ENCODE peak calls at places on chromosomes 12 and 14, in six cellular contexts. K is IMR-90, G is lung, D is transverse colon, Y is sigmoid colon, A is tibial nerve. W is an unnamed sample.

GRCh38 chr14:90559811-90560492 is 163.1 kb downstream of the CALM1 start:
- DNase-seq in G (no peak), A (no peak), Y (no peak), K (no peak), D (no peak), W (no peak)

GRCh38 chr12:49920241-49920914 is 16.7 kb upstream of the FAIM2 start:
- DNase-seq in K (peak; percentile 50), G (no peak), D (no peak), A (no peak), Y (no peak), W (no peak)

GRCh38 chr12:53625373-53625945 is 723 bp downstream of the ATF7 start:
- DNase-seq in K (no peak), G (no peak), A (no peak), Y (no peak), D (no peak), W (no peak)

GRCh38 chr14:93959239-93960107 is 16.9 kb downstream of the ASB2 start:
- DNase-seq in G (peak; percentile 64), K (peak; percentile 95), D (peak; percentile 84), A (no peak), Y (no peak), W (no peak)

GRCh38 chr12:75944097-75944904 is 87.3 kb downstream of the PHLDA1 start:
- DNase-seq in K (peak; percentile 95), Y (no peak), A (no peak), D (no peak), G (no peak), W (no peak)

GRCh38 chr14:31567651-31568050 is 6.4 kb downstream of the NUBPL start:
- DNase-seq in G (no peak), K (peak; percentile 7), A (no peak), Y (no peak), D (no peak), W (no peak)

GRCh38 chr14:54590481-54590880 is 23.6 kb downstream of the SAMD4A start:
- DNase-seq in K (no peak), D (no peak), Y (no peak), G (no peak), A (no peak), W (no peak)

GRCh38 chr12:48037267-48037915 is 33.1 kb upstream of the COL2A1 start:
- DNase-seq in A (no peak), G (no peak), Y (no peak), D (no peak), K (peak; percentile 39), W (no peak)

GRCh38 chr14:68468437-68469207 is 324.2 kb downstream of the ZFP36L1 start:
- DNase-seq in Y (no peak), G (no peak), D (no peak), K (no peak), A (no peak), W (no peak)

GRCh38 chr14:23438130-23438893 is 2.9 kb upstream of the MYH7 start:
- DNase-seq in Y (no peak), G (no peak), D (no peak), A (no peak), K (no peak), W (peak; percentile 66)

GRCh38 chr12:14884458-14884878 is 1.2 kb downstream of the MGP start:
- DNase-seq in D (peak; percentile 83), K (peak; percentile 72), Y (peak; percentile 95), G (peak; percentile 84), A (peak; percentile 79), W (peak; percentile 91)

GRCh38 chr12:63037721-63038120 is 102.8 kb upstream of the PPM1H start:
- DNase-seq in G (no peak), A (no peak), K (no peak), Y (no peak), D (no peak), W (no peak)

GRCh38 chr12:83250866-83251265 is 564.2 kb downstream of the TMTC2 start:
- DNase-seq in D (no peak), Y (no peak), G (no peak), K (no peak), A (no peak), W (no peak)
- TF ChIP-seq CTCF in D (no peak), Y (no peak), G (no peak), K (no peak), A (no peak), W (no peak)

GRCh38 chr12:132493482-132494178 is 3.7 kb downstream of the FBRSL1 start:
- DNase-seq in A (no peak), K (no peak), Y (no peak), G (no peak), D (no peak), W (no peak)
- H3K4me1 ChIP-seq in A (no peaks in the 10 kb centered on the region), K (peaks cover 13% of the 10 kb centered on the region), Y (peaks cover 86% of the 10 kb centered on the region), G (peaks cover 19% of the 10 kb centered on the region), D (peaks cover 62% of the 10 kb centered on the region), W (no peaks in the 10 kb centered on the region)

DNA sequence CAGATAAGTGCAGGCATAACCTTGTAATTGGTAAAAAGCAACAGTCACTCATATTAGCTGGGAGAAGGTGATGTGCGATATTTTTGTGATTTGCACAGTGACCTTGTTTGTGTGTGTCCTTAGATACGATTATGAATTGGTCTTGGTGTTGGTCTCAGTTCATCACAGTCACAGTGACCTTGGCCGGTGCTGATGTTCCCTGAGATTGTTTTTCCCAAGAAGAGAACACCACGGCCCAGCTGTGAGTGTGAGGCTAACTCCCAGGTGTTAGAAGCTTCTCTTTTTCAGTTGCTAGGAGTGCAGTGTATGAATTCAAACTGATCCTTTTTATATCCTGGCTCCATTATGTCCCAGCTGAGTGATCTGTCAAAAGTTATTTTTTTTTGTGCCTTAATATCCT is 46.2 kb downstream of the TRHDE start:
- DNase-seq in G (no peak), A (no peak), D (no peak), K (no peak), Y (no peak), W (no peak)
- TF ChIP-seq CTCF in G (no peak), A (no peak), D (no peak), K (no peak), Y (no peak), W (no peak)

DNA sequence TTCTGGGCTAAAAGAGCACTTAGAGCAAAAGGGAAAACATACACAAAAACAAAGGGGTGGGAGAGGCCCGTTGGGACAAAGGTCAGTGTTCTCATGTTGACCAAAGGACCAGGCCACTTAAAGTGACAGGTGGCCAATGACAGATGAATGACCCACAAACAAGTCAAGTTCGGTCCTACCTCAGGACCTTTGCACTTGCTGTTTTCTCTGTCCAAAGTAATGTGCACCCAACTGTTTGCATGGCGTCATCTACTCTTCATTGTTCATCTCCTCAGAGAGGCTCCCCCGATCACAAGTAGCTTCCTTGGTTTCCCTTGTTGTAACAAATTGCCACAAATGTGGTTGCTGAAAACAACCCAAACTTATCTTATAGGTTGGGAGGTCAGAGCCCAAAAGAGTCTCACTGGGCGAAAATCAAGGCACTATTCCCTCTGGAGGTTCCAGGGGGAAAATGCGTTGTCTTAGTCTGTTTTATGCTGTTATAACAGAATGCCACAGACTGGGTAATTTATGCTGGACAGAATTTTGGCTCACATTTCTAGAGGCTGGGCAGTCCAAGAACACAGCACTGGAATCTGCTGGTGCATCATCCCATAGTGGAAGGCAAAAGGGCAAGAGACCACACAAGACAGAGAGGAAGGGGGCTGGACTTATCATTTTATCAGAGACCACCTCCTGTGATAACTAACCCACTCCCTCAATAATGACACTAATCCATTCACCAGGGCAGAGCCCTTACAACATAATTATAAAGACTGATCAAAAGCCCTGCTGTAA is 23.9 kb downstream of the CLMN start:
- DNase-seq in G (no peak), D (no peak), K (no peak), A (no peak), Y (no peak), W (no peak)
- H3K4me1 ChIP-seq in G (no peaks in the 10 kb centered on the region), D (peaks cover 8% of the 10 kb centered on the region), K (no peaks in the 10 kb centered on the region), A (no peaks in the 10 kb centered on the region), Y (no peaks in the 10 kb centered on the region), W (peaks cover 13% of the 10 kb centered on the region)

DNA sequence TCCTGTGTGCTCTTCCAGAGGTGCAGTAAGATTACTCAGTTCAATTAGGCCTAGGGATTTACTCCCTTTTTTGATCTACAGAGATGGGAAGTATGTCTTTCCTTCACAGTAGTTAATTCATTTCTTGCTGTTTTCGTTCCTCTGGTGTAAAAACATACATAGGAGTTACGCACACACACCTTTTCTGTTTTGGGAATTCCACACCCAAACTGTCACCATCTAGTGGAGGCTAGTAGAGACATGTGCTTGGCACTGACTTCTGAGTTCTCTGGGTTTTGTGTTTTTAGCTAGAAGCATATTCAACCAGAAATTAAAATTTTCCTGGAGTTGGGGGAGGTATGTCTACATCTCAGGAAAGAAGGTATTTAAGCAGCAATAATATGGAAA is 1.4 kb downstream of the SUSD6 start:
- DNase-seq in K (no peak), A (no peak), G (no peak), D (no peak), Y (no peak), W (no peak)
- TF ChIP-seq CTCF in K (peak; percentile 15), A (peak; percentile 18), G (no peak), D (no peak), Y (no peak), W (peak; percentile 36)

DNA sequence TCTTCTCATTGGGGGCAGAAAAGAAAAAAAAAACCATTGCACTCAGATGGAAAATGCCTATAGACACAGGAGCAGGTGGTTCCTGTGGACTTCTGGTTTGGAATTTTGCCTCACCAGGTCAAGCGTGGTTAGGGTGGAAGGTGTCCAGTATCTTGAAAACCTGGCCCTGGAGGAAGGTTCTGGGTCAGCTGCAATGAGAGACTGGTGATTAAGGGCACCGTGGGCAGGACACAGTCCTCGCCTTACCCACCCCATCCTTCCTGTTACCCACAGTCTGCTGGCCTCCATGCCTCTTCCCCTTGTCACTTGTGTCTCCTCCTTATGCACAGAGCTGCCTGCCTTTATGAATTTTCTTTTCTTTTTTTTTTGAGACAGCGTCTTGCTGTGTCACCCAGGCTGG is 17.1 kb upstream of the RIN3 start:
- DNase-seq in G (no peak), K (no peak), Y (no peak), D (no peak), A (no peak), W (no peak)
- H3K4me1 ChIP-seq in G (no peaks in the 10 kb centered on the region), K (peaks cover 5% of the 10 kb centered on the region), Y (no peaks in the 10 kb centered on the region), D (no peaks in the 10 kb centered on the region), A (no peaks in the 10 kb centered on the region), W (peaks cover 15% of the 10 kb centered on the region)

DNA sequence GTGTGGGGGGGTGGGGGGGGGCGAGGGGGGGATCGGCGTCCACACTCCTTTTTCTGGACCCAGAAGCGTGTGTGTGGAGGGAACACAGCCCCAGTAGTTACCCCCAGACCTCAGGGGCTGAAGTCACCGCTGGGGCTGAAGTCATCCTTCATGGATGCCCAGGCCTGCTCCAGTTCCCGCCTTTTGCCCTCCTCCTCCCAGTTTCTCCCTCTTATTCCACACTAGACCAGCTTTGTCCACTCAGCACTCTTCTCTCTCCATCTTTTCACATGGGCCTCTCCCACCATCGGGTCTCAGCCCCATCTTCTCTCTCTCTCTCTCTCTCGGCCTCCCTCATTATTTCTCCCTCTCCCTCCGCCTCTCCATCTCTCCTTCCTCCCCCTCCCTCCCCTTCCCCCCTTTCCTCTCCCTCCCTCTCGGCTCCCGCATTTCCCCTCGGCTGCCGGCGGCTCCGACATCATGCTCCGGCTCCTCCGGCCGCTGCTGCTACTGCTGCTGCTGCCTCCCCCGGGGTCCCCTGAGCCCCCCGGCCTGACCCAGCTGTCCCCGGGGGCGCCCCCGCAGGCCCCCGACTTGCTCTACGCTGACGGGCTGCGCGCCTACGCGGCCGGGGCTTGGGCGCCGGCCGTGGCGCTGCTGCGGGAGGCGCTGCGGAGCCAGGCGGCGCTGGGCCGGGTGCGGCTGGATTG is at the start of gene P3H3:
- DNase-seq in K (peak; percentile 47), D (no peak), A (no peak), Y (no peak), G (no peak), W (no peak)
- TF ChIP-seq CTCF in K (peak; percentile 18), D (no peak), A (peak; percentile 39), Y (no peak), G (no peak), W (no peak)

DNA sequence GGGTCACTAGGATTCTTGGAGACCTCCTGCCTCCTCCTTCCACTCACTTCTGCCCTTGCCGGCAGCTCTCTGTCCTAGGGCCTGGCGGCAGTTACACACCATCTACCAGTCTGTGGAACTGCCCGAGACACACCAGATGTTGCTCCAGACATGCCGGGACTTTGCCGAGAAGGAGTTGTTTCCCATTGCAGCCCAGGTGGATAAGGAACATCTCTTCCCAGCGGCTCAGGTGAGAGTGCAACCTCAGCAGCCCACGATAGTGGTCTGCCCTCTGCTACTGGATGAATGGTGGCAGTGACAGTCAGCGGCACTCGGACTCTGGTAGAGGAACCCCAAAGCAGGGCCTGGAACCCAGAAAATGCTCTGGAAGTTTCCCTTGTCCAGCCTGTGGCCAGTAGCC is 1.3 kb downstream of the ACADS start:
- DNase-seq in K (no peak), A (no peak), G (no peak), Y (peak; percentile 52), D (no peak), W (no peak)
- H3K4me1 ChIP-seq in K (peaks cover 9% of the 10 kb centered on the region), A (no peaks in the 10 kb centered on the region), G (peaks cover 3% of the 10 kb centered on the region), Y (peaks cover 17% of the 10 kb centered on the region), D (peaks cover 11% of the 10 kb centered on the region), W (no peaks in the 10 kb centered on the region)

W was measured in right atrium auricular region.